ENCODE peak calls at places on chromosomes 6 and 20, in six cellular contexts. I is HCT116, X is H1, A is K562, E is GM12878, G is HepG2. Z is an unnamed sample.

GRCh38 chr20:37704955-37705354 is 11.1 kb downstream of the CTNNBL1 start:
- DNase-seq in I (no peak), A (no peak), G (peak; percentile 58), X (no peak), E (no peak), Z (no peak)

GRCh38 chr6:168532070-168532469 is 91.1 kb downstream of the SMOC2 start:
- DNase-seq in G (no peak), E (no peak), I (no peak), X (no peak), A (no peak), Z (no peak)

GRCh38 chr6:10759312-10759839 is 11.8 kb downstream of the TMEM14B start:
- DNase-seq in I (peak; percentile 89), A (peak; percentile 54), X (no peak), E (no peak), G (peak; percentile 88), Z (peak; percentile 82)

GRCh38 chr6:159038914-159039884 is 5.6 kb downstream of the TAGAP start:
- DNase-seq in I (no peak), G (no peak), E (peak; percentile 86), A (no peak), X (no peak), Z (no peak)

GRCh38 chr20:62589720-62590119 is 52.6 kb upstream of the SLCO4A1 start:
- DNase-seq in A (no peak), X (no peak), E (no peak), G (no peak), I (no peak), Z (no peak)

GRCh38 chr6:4667591-4667990 is 108.6 kb upstream of the CDYL start:
- DNase-seq in E (no peak), A (no peak), G (no peak), I (no peak), X (no peak), Z (no peak)

GRCh38 chr20:44153636-44154043 is 33.3 kb downstream of the JPH2 start:
- DNase-seq in I (no peak), X (no peak), G (no peak), E (no peak), A (no peak), Z (no peak)

GRCh38 chr6:32816746-32817204 is at the start of gene HLA-DOB:
- DNase-seq in X (no peak), I (peak; percentile 40), G (no peak), A (no peak), E (no peak), Z (peak; percentile 72)

GRCh38 chr6:43887906-43888683 is 118.1 kb downstream of the VEGFA start:
- DNase-seq in A (peak; percentile 57), E (no peak), G (no peak), X (no peak), I (no peak), Z (no peak)

GRCh38 chr6:163554663-163555062 is 140.1 kb downstream of the QKI start:
- DNase-seq in I (no peak), G (peak; percentile 66), X (no peak), E (no peak), A (peak; percentile 53), Z (no peak)

GRCh38 chr6:80001337-80001736 is 3.1 kb upstream of the TTK start:
- DNase-seq in A (no peak), E (no peak), I (no peak), G (no peak), X (no peak), Z (no peak)

GRCh38 chr20:32908334-32909292 is 49.9 kb downstream of the EFCAB8 start:
- DNase-seq in G (no peak), A (no peak), X (no peak), I (no peak), E (no peak), Z (no peak)

GRCh38 chr20:57829336-57829735 is 119.5 kb upstream of the PMEPA1 start:
- DNase-seq in E (no peak), G (no peak), X (no peak), I (no peak), A (no peak), Z (no peak)

GRCh38 chr20:406200-407096 is 1.7 kb upstream of the RBCK1 start:
- DNase-seq in I (no peak), A (no peak), E (no peak), X (no peak), G (no peak), Z (no peak)

GRCh38 chr20:34891166-34892062 is 15.0 kb downstream of the ACSS2 start:
- DNase-seq in G (no peak), I (peak; percentile 64), X (no peak), E (no peak), A (no peak), Z (no peak)

DNA sequence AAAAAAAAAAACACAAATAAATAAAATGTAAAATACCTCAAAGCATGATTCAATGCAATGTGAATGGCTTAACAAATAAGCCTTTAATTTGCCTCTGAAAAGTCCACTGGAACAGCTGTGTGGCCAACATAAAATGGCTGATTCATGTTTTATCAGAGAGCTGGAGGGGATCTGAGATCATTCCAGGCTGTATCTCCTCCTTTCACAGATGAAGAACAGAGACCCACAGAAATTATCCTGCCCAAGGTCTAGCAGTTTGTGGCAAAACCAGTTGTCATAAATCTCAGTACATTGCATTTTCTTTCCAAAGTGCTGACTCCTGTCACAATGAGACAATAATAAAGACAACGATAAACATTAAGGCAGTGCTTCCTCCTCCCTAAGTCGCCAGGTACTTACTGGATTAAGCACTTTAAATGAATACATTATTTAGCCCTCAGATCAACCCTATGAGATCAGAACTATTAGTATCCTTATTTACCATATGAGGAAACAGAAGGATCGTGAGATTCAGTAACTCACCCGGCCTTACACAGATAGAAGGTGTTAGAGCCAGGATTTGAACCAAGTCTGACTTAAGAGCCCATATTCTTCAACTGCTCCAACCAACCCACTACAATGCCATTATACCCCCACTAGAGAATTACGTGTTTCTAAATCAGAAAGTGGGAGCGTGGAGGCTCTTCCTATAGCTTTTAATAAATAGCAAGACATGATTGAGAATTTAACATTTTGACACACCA is 118.3 kb downstream of the KIF13A start:
- DNase-seq in X (no peak), E (no peak), A (peak; percentile 60), G (no peak), I (no peak), Z (no peak)
- TF ChIP-seq JUND in X (no peak), E (no peak), A (peak; percentile 53), G (no peak), I (no peak), Z (no peak)

DNA sequence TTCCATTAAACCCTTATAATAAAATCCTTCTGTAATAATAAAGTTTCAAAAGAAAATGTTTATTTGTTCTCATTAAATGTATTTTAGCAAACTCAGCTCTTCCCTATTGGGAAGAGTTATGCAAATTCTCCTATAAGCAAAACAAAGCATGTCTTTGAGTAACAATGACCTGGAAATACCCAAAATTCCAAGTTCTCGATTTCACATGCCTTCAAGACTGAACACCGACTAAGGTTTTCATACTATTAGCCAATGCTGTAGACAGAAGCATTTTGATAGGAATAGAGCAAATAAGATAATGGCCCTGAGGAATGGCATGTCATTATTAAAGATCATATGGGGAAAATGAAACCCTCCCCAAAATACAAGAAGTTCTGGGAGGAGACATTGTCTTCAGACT is 3.8 kb downstream of the IL17A start:
- DNase-seq in I (no peak), A (no peak), G (no peak), X (no peak), E (no peak), Z (no peak)
- TF ChIP-seq JUND in I (no peak), A (no peak), G (no peak), X (no peak), E (no peak), Z (no peak)

DNA sequence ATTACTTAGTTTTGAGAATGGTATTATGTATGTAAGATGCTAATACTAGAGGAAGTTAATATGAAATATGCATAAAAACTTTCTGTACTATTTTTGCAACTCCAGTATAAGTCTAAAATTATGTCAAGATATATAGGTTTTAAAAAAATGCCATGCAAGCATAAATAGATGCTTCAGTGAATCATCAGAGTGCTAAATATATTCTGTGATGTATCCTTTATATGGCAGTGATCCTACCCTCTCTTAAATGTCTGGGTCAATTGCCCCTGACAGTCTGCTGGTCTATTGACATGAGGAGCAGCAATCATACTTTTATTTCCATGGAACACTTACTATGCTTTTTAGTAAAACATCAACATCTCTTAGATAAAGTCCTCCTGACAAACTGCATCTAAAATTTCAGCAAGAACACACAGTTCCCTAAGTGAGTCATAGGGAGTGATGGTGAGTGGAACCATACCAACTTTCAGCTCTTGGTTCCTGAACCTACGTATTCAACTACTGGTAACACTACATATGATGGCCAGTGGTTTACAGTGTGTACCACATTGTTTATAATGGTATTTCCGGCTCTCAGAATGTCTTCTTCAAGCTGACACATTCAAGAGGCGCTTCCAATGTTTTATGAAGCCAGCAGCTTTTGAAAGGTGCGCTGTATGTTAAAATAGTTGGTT is 928.7 kb upstream of the GJE1 start:
- DNase-seq in I (no peak), X (no peak), A (no peak), E (no peak), G (no peak), Z (no peak)
- TF ChIP-seq JUND in I (no peak), X (no peak), A (no peak), E (no peak), G (no peak), Z (no peak)

DNA sequence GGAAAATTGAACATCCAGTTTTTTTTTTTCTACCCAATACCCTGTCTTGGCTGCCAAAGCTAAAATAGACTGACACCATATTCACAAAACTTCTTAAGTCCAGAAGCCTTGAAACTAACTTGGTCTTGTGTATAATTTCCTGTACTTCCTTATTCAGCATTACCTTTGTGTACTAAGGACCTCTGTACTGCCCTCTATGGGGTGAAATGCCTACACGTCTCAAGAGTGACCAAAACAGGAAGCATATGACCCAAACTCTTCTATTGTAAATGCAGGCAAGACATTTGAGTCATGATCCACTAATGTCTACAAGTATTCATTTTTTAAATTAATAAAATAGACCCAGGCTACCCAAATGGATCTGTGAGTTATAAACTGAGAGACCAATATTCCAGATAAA is 50.4 kb downstream of the HMGCLL1 start:
- DNase-seq in A (no peak), X (no peak), E (peak; percentile 5), I (peak; percentile 51), G (peak; percentile 43), Z (peak; percentile 58)
- TF ChIP-seq JUND in A (no peak), X (no peak), E (no peak), I (no peak), G (no peak), Z (no peak)

GRCh38 chr6:82040405-82041221 is 206.9 kb downstream of the IBTK start:
- DNase-seq in E (peak; percentile 7), X (no peak), A (peak; percentile 19), G (peak; percentile 46), I (peak; percentile 42), Z (peak; percentile 44)
- TF ChIP-seq JUND in E (no peak), X (no peak), A (no peak), G (no peak), I (no peak), Z (no peak)

Z was measured in T47D.